ENCODE peak calls at places on chromosomes 4 and X, in eight cellular contexts. Z is right atrium auricular region, I is right lobe of liver, S is suprapubic skin, L is transverse colon, H is neuronal stem cell, P is lower lobe of right lung, A is lung. X is an unnamed sample.

GRCh38 chrX:150450519-150451177 is 87.5 kb downstream of the MAMLD1 start:
- DNase-seq in Z (peak; percentile 32), L (no peak), H (no peak), I (no peak), A (no peak), P (no peak), S (no peak), X (no peak)

GRCh38 chr4:125016892-125017299 is 297.9 kb upstream of the FAT4 start:
- DNase-seq in H (no peak), P (no peak), A (no peak), Z (no peak), S (no peak), I (no peak), L (no peak), X (no peak)

GRCh38 chr4:101158136-101158485 is 189.2 kb downstream of the PPP3CA start:
- DNase-seq in A (no peak), L (no peak), P (no peak), I (no peak), S (no peak), Z (no peak), H (no peak), X (no peak)

GRCh38 chrX:327660-328126 is 9.1 kb upstream of the GTPBP6 start:
- DNase-seq in A (no peak), S (peak; percentile 55), L (no peak), H (no peak), P (peak; percentile 41), I (peak; percentile 18), Z (no peak), X (no peak)

GRCh38 chr4:78863991-78864390 is 75.2 kb downstream of the PAQR3 start:
- DNase-seq in S (no peak), L (no peak), P (no peak), A (no peak), I (no peak), H (no peak), Z (no peak), X (no peak)

GRCh38 chrX:42085836-42086235 is 162.5 kb upstream of the CASK start:
- DNase-seq in H (no peak), P (no peak), L (no peak), I (no peak), A (no peak), S (no peak), Z (no peak), X (no peak)

GRCh38 chrX:138709886-138710285 is 1.6 kb downstream of the FGF13 start:
- DNase-seq in L (no peak), S (no peak), P (no peak), Z (no peak), H (peak; percentile 2), A (no peak), I (no peak), X (no peak)

GRCh38 chrX:71256051-71256450 is 2.1 kb upstream of the ZMYM3 start:
- DNase-seq in Z (no peak), L (no peak), P (no peak), S (no peak), H (no peak), A (no peak), I (no peak), X (no peak)

GRCh38 chrX:136063340-136064079 is 78.3 kb downstream of the SLC9A6 start:
- DNase-seq in L (no peak), I (no peak), S (no peak), P (peak; percentile 49), H (no peak), A (no peak), Z (peak; percentile 65), X (no peak)

GRCh38 chrX:27350476-27350875 is 112.7 kb downstream of the PPP4R3C start:
- DNase-seq in L (no peak), S (no peak), A (no peak), H (no peak), P (no peak), Z (no peak), I (no peak), X (no peak)

GRCh38 chrX:136497556-136498048 is at the start of gene HTATSF1:
- DNase-seq in P (peak; percentile 44), I (peak; percentile 28), L (no peak), Z (no peak), S (peak; percentile 70), H (peak; percentile 2), A (no peak), X (no peak)

GRCh38 chrX:10514891-10515290 is 105.5 kb downstream of the MID1 start:
- DNase-seq in Z (no peak), P (no peak), S (no peak), L (no peak), H (no peak), I (no peak), A (no peak), X (no peak)

GRCh38 chrX:123983240-123983639 is 21.7 kb downstream of the STAG2 start:
- DNase-seq in A (no peak), L (no peak), P (no peak), Z (no peak), I (no peak), S (no peak), H (no peak), X (no peak)

GRCh38 chrX:68999931-69000330 is 165.3 kb downstream of the PJA1 start:
- DNase-seq in A (peak; percentile 11), S (no peak), H (no peak), L (no peak), Z (no peak), I (no peak), P (no peak), X (no peak)

GRCh38 chr4:186900232-186900900 is 176.7 kb upstream of the FAT1 start:
- DNase-seq in H (no peak), L (no peak), A (no peak), Z (no peak), S (no peak), P (no peak), I (no peak), X (no peak)

GRCh38 chrX:134542485-134542884 is 82.5 kb downstream of the HPRT1 start:
- DNase-seq in S (no peak), H (no peak), Z (peak; percentile 50), A (no peak), L (no peak), P (no peak), I (no peak), X (peak; percentile 37)

GRCh38 chr4:158786155-158786581 is 17.3 kb downstream of the FNIP2 start:
- DNase-seq in S (no peak), A (no peak), H (no peak), I (no peak), Z (no peak), P (no peak), L (no peak), X (no peak)

GRCh38 chrX:17773221-17773876 is 36.1 kb downstream of the SCML1 start:
- DNase-seq in S (no peak), I (no peak), A (no peak), Z (no peak), H (no peak), P (no peak), L (no peak), X (no peak)

GRCh38 chr4:141957416-141957815 is 321.0 kb downstream of the IL15 start:
- DNase-seq in H (no peak), Z (no peak), I (no peak), P (no peak), A (no peak), S (no peak), L (no peak), X (no peak)

DNA sequence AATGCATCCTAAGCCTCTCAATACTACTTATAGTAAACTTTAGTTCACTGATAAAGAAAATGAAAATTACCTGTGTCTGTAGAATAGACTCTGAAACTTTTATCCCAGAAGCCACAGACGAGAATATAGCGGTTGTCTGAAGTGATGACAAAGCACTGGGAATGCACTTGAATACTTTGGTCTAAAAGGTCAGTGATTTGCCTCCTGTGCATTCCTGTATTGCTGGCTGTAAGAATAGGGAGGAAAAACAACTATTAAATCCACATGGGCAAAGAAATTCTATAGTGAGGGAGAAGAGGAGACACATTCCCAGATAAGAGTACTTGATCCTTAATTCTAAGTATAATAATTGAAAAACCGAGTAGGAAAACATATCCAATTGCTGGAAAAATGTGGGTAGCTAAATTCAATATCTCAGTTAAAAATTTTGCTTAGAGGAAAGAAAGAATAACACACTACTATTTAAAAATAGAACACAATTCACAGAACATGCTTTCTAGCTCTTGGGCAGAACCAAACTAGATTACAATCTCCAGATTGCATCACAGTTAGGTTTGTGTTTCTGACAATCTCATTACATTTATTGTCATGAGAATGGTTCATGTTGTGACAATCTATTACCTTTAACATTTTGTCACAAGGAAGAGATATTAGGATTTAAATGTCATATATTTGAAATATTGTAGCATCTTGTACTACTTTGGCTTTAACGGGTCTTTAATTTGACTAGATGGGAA is 232.1 kb downstream of the DCLK2 start:
- DNase-seq in P (no peak), S (no peak), I (no peak), H (no peak), A (no peak), L (no peak), Z (no peak), X (no peak)
- H3K36me3 ChIP-seq in P (no peaks in the 10 kb centered on the region), S (no peaks in the 10 kb centered on the region), I (peaks cover 6% of the 10 kb centered on the region), H (no peaks in the 10 kb centered on the region), A (no peaks in the 10 kb centered on the region), L (no peaks in the 10 kb centered on the region), Z (no peaks in the 10 kb centered on the region), X (no peaks in the 10 kb centered on the region)

DNA sequence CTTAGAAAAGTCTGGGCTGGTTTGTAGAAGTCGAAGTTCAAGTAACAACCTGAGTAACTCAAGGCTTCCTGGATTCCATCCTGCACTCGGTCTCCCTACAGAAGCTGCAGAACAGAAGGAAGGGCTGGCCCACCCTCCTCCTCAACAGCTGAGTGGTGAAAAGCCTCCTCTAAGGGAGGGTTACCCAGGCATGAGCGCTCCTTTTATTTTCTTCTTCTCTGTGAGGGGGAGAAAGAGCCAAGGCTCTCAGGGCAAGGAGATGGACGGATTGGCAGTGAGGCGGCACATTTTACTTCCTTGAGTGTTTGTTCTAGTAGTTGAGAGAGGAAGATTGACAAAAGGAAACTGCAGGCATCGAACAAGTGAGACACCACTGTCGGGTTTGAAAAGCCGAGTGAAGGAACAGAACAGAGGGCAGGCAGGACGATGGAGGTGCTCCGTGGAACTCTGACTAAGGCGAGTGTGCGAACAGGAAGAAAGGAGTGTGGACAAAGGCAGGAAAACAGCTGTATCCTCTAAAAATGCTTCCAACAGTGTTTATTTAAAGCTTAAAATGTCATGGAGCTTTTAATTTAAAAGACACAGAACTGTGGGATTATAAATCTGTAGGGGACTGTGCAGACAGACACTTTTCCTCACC is 38.4 kb upstream of the STS start:
- DNase-seq in Z (no peak), L (no peak), A (no peak), I (no peak), S (no peak), P (no peak), H (peak; percentile 23), X (no peak)
- H3K4me3 ChIP-seq in Z (no peak overlapping the region), L (no peak overlapping the region), A (no peak overlapping the region), I (no peak overlapping the region), S (no peak overlapping the region), P (peak overlapping the region; percentile 14), H (peak overlapping the region; percentile 41), X (no peak overlapping the region)

DNA sequence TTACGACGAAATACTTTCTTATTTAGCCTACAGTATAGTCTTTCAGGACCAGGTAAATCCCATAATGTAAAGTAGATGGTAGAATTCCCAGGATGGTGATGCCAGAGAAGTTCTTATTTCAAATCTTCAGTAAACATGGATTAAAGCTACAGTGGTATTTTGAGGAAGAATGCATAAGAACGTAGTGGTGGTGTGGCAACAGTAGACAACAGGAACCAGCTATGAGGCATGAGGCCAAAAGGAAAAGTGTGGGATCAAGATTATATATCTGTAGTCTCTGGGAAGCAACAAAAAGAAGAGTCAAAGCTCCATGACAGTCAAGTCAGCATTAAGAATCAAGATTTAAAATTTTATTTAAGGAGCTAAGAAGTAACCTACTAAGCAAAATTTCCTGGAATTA is 60.2 kb downstream of the METTL14 start:
- DNase-seq in I (no peak), A (no peak), L (no peak), Z (no peak), P (no peak), S (no peak), H (no peak), X (no peak)
- H3K27ac ChIP-seq in I (no peak overlapping the region), A (no peak overlapping the region), L (peak overlapping the region; percentile 70), Z (peak overlapping the region; percentile 58), P (no peak overlapping the region), S (peak overlapping the region; percentile 46), H (no peak overlapping the region), X (no peak overlapping the region)

GRCh38 chr4:121686265-121686664 is 10.5 kb downstream of the ANXA5 start:
- DNase-seq in L (no peak), Z (no peak), P (no peak), H (no peak), S (no peak), A (no peak), I (no peak), X (no peak)
- H3K36me3 ChIP-seq in L (peaks cover 31% of the 10 kb centered on the region), Z (peaks cover 56% of the 10 kb centered on the region), P (peaks cover 61% of the 10 kb centered on the region), H (peaks cover 14% of the 10 kb centered on the region), S (peaks cover 33% of the 10 kb centered on the region), A (peaks cover 17% of the 10 kb centered on the region), I (peaks cover 33% of the 10 kb centered on the region), X (peaks cover 45% of the 10 kb centered on the region)